ENCODE peak calls at places on chromosomes 3 and 15, in seven cellular contexts. B is NCI-H2171 treated with DMSO at 0.1 percent for 48 hours, T is HTR-8/SVneo, P is HEK293T, K is left colon, Z is breast epithelium, W is GM12864. I is an unnamed sample.
A peak's percentile ranks its signal among the peaks of the same experiment; 100 is the strongest.

GRCh38 chr3:172076212-172076611 is 36.8 kb downstream of the FNDC3B start:
- DNase-seq in B (peak; percentile 33), P (no peak), T (no peak), Z (no peak), W (no peak), K (no peak), I (peak; percentile 70)

GRCh38 chr3:108548304-108548703 is 37.9 kb upstream of the MYH15 start:
- DNase-seq in T (no peak), P (no peak), Z (no peak), B (no peak), W (no peak), K (no peak), I (no peak)

GRCh38 chr3:124700880-124701684 is 29.2 kb upstream of the UMPS start:
- DNase-seq in W (no peak), B (no peak), T (no peak), K (no peak), P (no peak), Z (no peak), I (no peak)

GRCh38 chr3:146142757-146143156 is 18.2 kb downstream of the PLOD2 start:
- DNase-seq in W (no peak), B (no peak), K (no peak), T (no peak), P (peak; percentile 20), Z (no peak), I (no peak)

GRCh38 chr15:78625621-78626280 is 5.0 kb upstream of the CHRNA3 start:
- DNase-seq in Z (no peak), K (no peak), P (no peak), W (no peak), T (no peak), B (peak; percentile 73), I (peak; percentile 92)

GRCh38 chr3:97975466-97975865 is 3.2 kb upstream of the RIOX2 start:
- DNase-seq in W (no peak), P (no peak), Z (no peak), K (no peak), T (no peak), B (no peak), I (no peak)

GRCh38 chr3:38210141-38210757 is 44.9 kb downstream of the OXSR1 start:
- DNase-seq in T (no peak), B (peak; percentile 30), P (no peak), W (peak; percentile 52), K (no peak), Z (no peak), I (peak; percentile 1)

GRCh38 chr3:196414469-196414868 is 17.8 kb downstream of the UBXN7 start:
- DNase-seq in T (no peak), W (no peak), B (no peak), K (no peak), P (no peak), Z (no peak), I (no peak)

GRCh38 chr3:45210308-45211038 is 15.6 kb downstream of the TMEM158 start:
- DNase-seq in P (peak; percentile 77), K (peak; percentile 84), T (peak; percentile 69), B (no peak), W (peak; percentile 12), Z (peak; percentile 82), I (peak; percentile 76)

GRCh38 chr15:40469776-40470390 is 901 bp upstream of the CHST14 start:
- DNase-seq in K (no peak), P (no peak), Z (no peak), W (no peak), T (no peak), B (no peak), I (no peak)

GRCh38 chr3:64048631-64049061 is 25.4 kb upstream of the PSMD6 start:
- DNase-seq in T (no peak), P (no peak), K (no peak), W (no peak), B (no peak), Z (no peak), I (no peak)